ENCODE peak calls at places on chromosomes 2 and 18, in six cellular contexts. H, J, R, K, Y and E are unnamed samples.
A peak's percentile ranks its signal among the peaks of the same experiment; 100 is the strongest.

GRCh38 chr2:222862068-222862914 is 1.5 kb downstream of the ACSL3 start:
- DNase-seq in H (no peak), R (no peak), Y (no peak), J (no peak), K (no peak), E (no peak)

GRCh38 chr2:25204190-25204838 is 35.9 kb upstream of the POMC start:
- DNase-seq in R (no peak), H (no peak), Y (peak; percentile 64), J (no peak), K (no peak), E (no peak)

GRCh38 chr2:158753561-158754302 is 41.4 kb upstream of the DAPL1 start:
- DNase-seq in R (no peak), H (peak; percentile 49), K (no peak), Y (no peak), J (no peak), E (peak; percentile 10)

GRCh38 chr2:15660491-15661294 is 69.0 kb downstream of the DDX1 start:
- DNase-seq in Y (no peak), J (no peak), K (no peak), R (no peak), H (no peak), E (no peak)

GRCh38 chr2:173126819-173127218 is 51.2 kb downstream of the MAP3K20 start:
- DNase-seq in Y (no peak), K (no peak), R (no peak), H (no peak), J (no peak), E (no peak)

GRCh38 chr2:10048501-10049171 is 5.3 kb downstream of the KLF11 start:
- DNase-seq in Y (no peak), R (no peak), K (no peak), H (peak; percentile 27), J (no peak), E (no peak)

GRCh38 chr2:96147593-96148201 is 2.5 kb upstream of the DUSP2 start:
- DNase-seq in Y (peak; percentile 49), H (no peak), J (peak; percentile 60), R (peak; percentile 1), K (no peak), E (no peak)

GRCh38 chr18:3305933-3306332 is 44.0 kb downstream of the MYL12B start:
- DNase-seq in Y (no peak), R (no peak), H (peak; percentile 93), J (no peak), K (no peak), E (peak; percentile 59)

GRCh38 chr2:152740743-152741328 is 22.4 kb downstream of the ARL6IP6 start:
- DNase-seq in Y (no peak), H (no peak), R (no peak), K (no peak), J (no peak), E (no peak)

GRCh38 chr2:24418166-24418843 is 58.0 kb upstream of the ITSN2 start:
- DNase-seq in H (no peak), K (no peak), J (no peak), Y (no peak), R (no peak), E (no peak)

GRCh38 chr18:12639990-12640880 is 17.7 kb downstream of the SPIRE1 start:
- DNase-seq in H (peak; percentile 88), Y (no peak), K (no peak), J (no peak), R (no peak), E (peak; percentile 70)

GRCh38 chr2:171166328-171166983 is 5.8 kb upstream of the TLK1 start:
- DNase-seq in Y (no peak), R (no peak), H (no peak), K (no peak), J (no peak), E (no peak)

GRCh38 chr2:190637331-190637734 is 11.6 kb upstream of the NAB1 start:
- DNase-seq in K (no peak), J (no peak), Y (no peak), H (no peak), R (no peak), E (no peak)

GRCh38 chr2:241314181-241314932 is 1.1 kb downstream of the HDLBP start:
- DNase-seq in R (no peak), K (no peak), J (no peak), H (peak; percentile 34), Y (no peak), E (no peak)

GRCh38 chr18:13878858-13879257 is 36.5 kb downstream of the MC2R start:
- DNase-seq in H (no peak), K (no peak), R (no peak), J (no peak), Y (no peak), E (no peak)

DNA sequence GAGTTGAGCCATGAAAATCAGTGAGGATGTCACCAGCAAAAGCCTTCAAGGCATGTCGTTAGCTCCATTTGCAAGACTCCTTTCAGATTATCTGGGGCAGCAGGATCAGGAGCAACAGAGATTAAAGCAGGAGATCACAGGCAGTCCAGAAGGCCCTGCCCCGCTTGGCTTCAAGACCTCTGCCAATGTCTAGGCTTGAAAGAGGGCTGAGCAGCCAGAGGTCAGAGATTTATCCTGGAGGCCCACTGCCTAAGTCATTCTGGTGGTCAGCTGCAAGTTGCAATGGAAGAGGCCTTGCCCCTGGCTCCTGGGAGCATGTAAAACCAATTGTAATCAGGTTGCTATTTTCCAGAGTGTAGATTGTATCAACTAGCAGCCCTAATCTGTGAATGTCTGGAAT is 416.5 kb downstream of the BCL11A start:
- DNase-seq in H (no peak), R (no peak), J (no peak), Y (no peak), K (no peak), E (no peak)
- H3K27me3 ChIP-seq in H (no peaks in the 10 kb centered on the region), R (no peaks in the 10 kb centered on the region), J (no peaks in the 10 kb centered on the region), Y (no peaks in the 10 kb centered on the region), K (no peaks in the 10 kb centered on the region), E (no peaks in the 10 kb centered on the region)

DNA sequence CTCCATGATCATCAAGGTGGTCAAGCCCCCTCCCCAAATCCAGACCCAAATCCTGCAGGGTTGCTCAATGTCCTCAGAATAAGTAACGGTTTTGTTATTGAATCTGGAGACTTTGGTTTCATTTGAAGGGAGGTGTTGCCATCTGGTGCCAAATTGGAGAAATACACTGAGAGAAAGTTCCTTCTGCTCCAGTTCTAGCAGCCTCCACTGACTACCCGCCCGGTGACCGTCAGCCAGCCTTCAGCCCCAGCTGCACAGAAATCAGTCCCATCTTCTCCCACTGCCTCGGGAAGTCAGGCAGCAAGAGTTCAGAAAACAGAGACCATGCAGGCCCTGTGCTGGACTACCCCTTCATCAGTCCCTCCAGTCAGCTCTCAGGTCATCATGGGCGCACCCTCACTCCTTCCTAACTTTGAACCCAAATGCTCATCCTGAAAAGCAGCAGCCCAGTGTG is 38.7 kb downstream of the PKDCC start:
- DNase-seq in J (no peak), Y (no peak), H (peak; percentile 62), R (no peak), K (peak; percentile 61), E (no peak)
- H3K27me3 ChIP-seq in J (no peaks in the 10 kb centered on the region), Y (no peaks in the 10 kb centered on the region), H (no peaks in the 10 kb centered on the region), R (no peaks in the 10 kb centered on the region), K (no peaks in the 10 kb centered on the region), E (no peaks in the 10 kb centered on the region)

GRCh38 chr2:175832886-175833285 is 169.2 kb downstream of the LNPK start:
- DNase-seq in H (no peak), R (no peak), J (no peak), K (no peak), Y (no peak), E (no peak)

GRCh38 chr2:175838979-175839378 is 163.1 kb downstream of the LNPK start:
- DNase-seq in J (no peak), K (no peak), H (no peak), R (no peak), Y (no peak), E (no peak)

GRCh38 chr2:175834472-175834871 is 167.6 kb downstream of the LNPK start:
- DNase-seq in K (no peak), R (no peak), H (no peak), Y (no peak), J (no peak), E (no peak)

GRCh38 chr2:175837046-175837445 is 165.0 kb downstream of the LNPK start:
- DNase-seq in R (no peak), H (peak; percentile 91), Y (no peak), J (no peak), K (no peak), E (peak; percentile 90)

GRCh38 chr2:175836361-175836760 is 165.7 kb downstream of the LNPK start:
- DNase-seq in J (no peak), H (no peak), Y (no peak), K (no peak), R (no peak), E (no peak)
- H3K27me3 ChIP-seq in J (no peaks in the 10 kb centered on the region), H (no peaks in the 10 kb centered on the region), Y (no peaks in the 10 kb centered on the region), K (peaks cover 7% of the 10 kb centered on the region), R (no peaks in the 10 kb centered on the region), E (no peaks in the 10 kb centered on the region)

GRCh38 chr2:111042772-111043771 is 77.6 kb upstream of the BCL2L11 start:
- DNase-seq in R (no peak), H (no peak), J (no peak), K (no peak), Y (peak; percentile 46), E (no peak)

GRCh38 chr2:111042261-111042660 is 78.5 kb upstream of the BCL2L11 start:
- DNase-seq in R (no peak), Y (peak; percentile 11), H (no peak), K (no peak), J (no peak), E (no peak)

GRCh38 chr2:111045771-111046444 is 74.8 kb upstream of the BCL2L11 start:
- DNase-seq in K (no peak), R (no peak), H (no peak), J (no peak), Y (peak; percentile 36), E (no peak)

GRCh38 chr2:111041398-111042202 is 79.1 kb upstream of the BCL2L11 start:
- DNase-seq in H (no peak), Y (peak; percentile 32), J (no peak), K (no peak), R (no peak), E (no peak)

GRCh38 chr2:111044066-111044465 is 76.6 kb upstream of the BCL2L11 start:
- DNase-seq in Y (peak; percentile 29), K (no peak), J (no peak), R (no peak), H (no peak), E (no peak)
- H3K27me3 ChIP-seq in Y (no peaks in the 10 kb centered on the region), K (peaks cover 3% of the 10 kb centered on the region), J (no peaks in the 10 kb centered on the region), R (no peaks in the 10 kb centered on the region), H (peaks cover 22% of the 10 kb centered on the region), E (peaks cover 4% of the 10 kb centered on the region)

GRCh38 chr2:11602563-11603182 is 67.3 kb downstream of the NTSR2 start:
- DNase-seq in H (peak; percentile 48), J (no peak), Y (no peak), K (no peak), R (no peak), E (no peak)
- H3K27me3 ChIP-seq in H (no peaks in the 10 kb centered on the region), J (no peaks in the 10 kb centered on the region), Y (no peaks in the 10 kb centered on the region), K (no peaks in the 10 kb centered on the region), R (no peaks in the 10 kb centered on the region), E (no peaks in the 10 kb centered on the region)

DNA sequence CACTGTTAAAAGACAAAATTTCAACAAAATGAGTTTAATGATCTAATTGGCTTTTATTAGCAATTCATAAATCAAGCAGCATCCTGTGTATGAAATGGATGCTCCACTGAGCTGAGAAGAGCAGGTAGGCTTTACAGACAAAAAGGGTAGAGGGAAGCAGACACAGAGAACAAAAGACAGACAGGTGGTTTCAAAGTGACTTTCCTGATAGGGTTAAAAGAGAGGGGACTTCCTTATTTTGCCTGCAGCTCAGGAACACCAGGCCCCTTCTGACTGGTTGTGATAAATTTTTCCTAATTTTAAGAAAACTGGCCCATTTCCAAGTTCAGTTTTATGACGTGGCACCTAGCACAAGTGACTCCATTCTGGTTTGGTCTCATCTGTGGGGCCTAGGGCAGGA is 11.9 kb downstream of the TEX51 start:
- DNase-seq in K (no peak), Y (no peak), R (no peak), J (no peak), H (no peak), E (no peak)
- H3K27me3 ChIP-seq in K (no peaks in the 10 kb centered on the region), Y (no peaks in the 10 kb centered on the region), R (no peaks in the 10 kb centered on the region), J (no peaks in the 10 kb centered on the region), H (no peaks in the 10 kb centered on the region), E (no peaks in the 10 kb centered on the region)

GRCh38 chr2:54081574-54081973 is 33.8 kb upstream of the ACYP2 start:
- DNase-seq in R (no peak), Y (no peak), H (peak; percentile 53), J (no peak), K (no peak), E (no peak)
- H3K27me3 ChIP-seq in R (no peaks in the 10 kb centered on the region), Y (no peaks in the 10 kb centered on the region), H (no peaks in the 10 kb centered on the region), J (no peaks in the 10 kb centered on the region), K (no peaks in the 10 kb centered on the region), E (no peaks in the 10 kb centered on the region)